ENCODE peak calls at places on chromosomes 13 and 19, in nine cellular contexts. I is HCT116; J is colonic mucosa; C is lung; L is heart left ventricle; Q is naive thymus-derived CD4-positive, alpha-beta T cell; E is breast epithelium; K is PC-3; N is adrenal gland. R is an unnamed sample. For H3K4me1 and H3K27me3, the result is how much of the 10 kb centered on the place peaks cover.

GRCh38 chr13:46586766-46587509 is 34.0 kb downstream of the LRCH1 start:
- DNase-seq in E (no peak), J (no peak), I (no peak), N (no peak), K (no peak), C (no peak), Q (no peak), L (no peak), R (no peak)

GRCh38 chr13:83372786-83373185 is 509.5 kb downstream of the SLITRK1 start:
- DNase-seq in Q (no peak), J (no peak), K (no peak), C (no peak), L (no peak), N (no peak), E (no peak), I (no peak), R (no peak)

GRCh38 chr19:5292843-5293606 is 47.6 kb downstream of the PTPRS start:
- DNase-seq in K (peak), C (peak), N (peak), I (no peak), J (peak), Q (peak), L (peak), E (peak), R (peak)

GRCh38 chr13:36328821-36329220 is 17.4 kb downstream of the SPART start:
- DNase-seq in I (no peak), E (no peak), C (no peak), N (no peak), K (no peak), L (no peak), Q (no peak), J (no peak), R (no peak)

GRCh38 chr13:36706755-36707154 is 32.9 kb downstream of the SERTM1 start:
- DNase-seq in I (no peak), L (no peak), Q (no peak), J (no peak), N (no peak), K (no peak), E (no peak), C (no peak), R (no peak)

GRCh38 chr13:33639640-33640080 is 178.3 kb upstream of the RFC3 start:
- DNase-seq in C (no peak), N (no peak), Q (no peak), I (no peak), K (peak), J (no peak), E (no peak), L (no peak), R (no peak)

GRCh38 chr19:2432131-2432848 is 4.9 kb upstream of the TIMM13 start:
- DNase-seq in E (no peak), Q (no peak), I (no peak), N (no peak), K (no peak), C (no peak), L (no peak), J (no peak), R (no peak)

GRCh38 chr19:32872391-32872790 is 2.8 kb upstream of the SLC7A9 start:
- DNase-seq in K (no peak), C (no peak), I (no peak), Q (no peak), E (no peak), L (no peak), J (no peak), N (no peak), R (no peak)

GRCh38 chr19:590396-590745 is 690 bp downstream of the HCN2 start:
- DNase-seq in C (no peak), Q (peak), J (no peak), E (no peak), I (no peak), N (no peak), K (peak), L (no peak), R (no peak)

GRCh38 chr13:38045278-38046048 is 175.9 kb upstream of the TRPC4 start:
- DNase-seq in J (no peak), Q (no peak), L (no peak), I (no peak), N (no peak), E (no peak), K (peak), C (no peak), R (peak)

GRCh38 chr13:63304497-63304896 is 1888.8 kb upstream of the PCDH20 start:
- DNase-seq in I (no peak), N (no peak), L (no peak), J (no peak), E (no peak), Q (no peak), K (no peak), C (no peak), R (no peak)

GRCh38 chr13:53112522-53112921 is 83.9 kb downstream of the OLFM4 start:
- DNase-seq in L (no peak), Q (no peak), I (no peak), K (no peak), N (no peak), C (no peak), J (no peak), E (no peak), R (no peak)

GRCh38 chr19:45716314-45717130 is 14.2 kb downstream of the FBXO46 start:
- DNase-seq in Q (no peak), I (no peak), E (peak), J (peak), N (no peak), C (no peak), L (no peak), K (peak), R (peak)

GRCh38 chr19:54136086-54136863 is 1.3 kb upstream of the CNOT3 start:
- DNase-seq in E (no peak), L (no peak), Q (no peak), J (peak), I (no peak), C (no peak), K (peak), N (no peak), R (peak)

GRCh38 chr19:55437410-55437809 is 5.7 kb downstream of the SHISA7 start:
- DNase-seq in E (no peak), J (peak), N (peak), L (peak), C (peak), Q (no peak), K (peak), I (peak), R (peak)

GRCh38 chr19:42443944-42444398 is 1.2 kb upstream of the CXCL17 start:
- DNase-seq in L (no peak), J (peak), I (no peak), Q (no peak), K (no peak), N (no peak), C (no peak), E (no peak), R (no peak)

GRCh38 chr13:59444210-59444857 is 719.4 kb downstream of the DIAPH3 start:
- DNase-seq in C (no peak), Q (no peak), J (no peak), N (no peak), L (no peak), K (no peak), E (no peak), I (no peak), R (no peak)

GRCh38 chr19:30529876-30530275 is 157.7 kb downstream of the ZNF536 start:
- DNase-seq in L (no peak), E (no peak), K (no peak), J (no peak), I (no peak), C (no peak), N (no peak), Q (no peak), R (no peak)

GRCh38 chr13:113528101-113528797 is 37.7 kb upstream of the DCUN1D2 start:
- DNase-seq in K (no peak), Q (no peak), L (no peak), E (no peak), I (no peak), J (no peak), C (no peak), N (peak), R (no peak)

GRCh38 chr19:54207908-54208783 is 7.5 kb downstream of the RPS9 start:
- DNase-seq in J (peak), C (peak), I (no peak), K (peak), Q (peak), N (peak), L (peak), E (peak), R (no peak)

GRCh38 chr13:24267801-24268200 is 41.6 kb upstream of the C1QTNF9 start:
- DNase-seq in I (no peak), N (peak), L (no peak), C (no peak), Q (no peak), J (no peak), K (no peak), E (no peak), R (no peak)

GRCh38 chr19:56491399-56491798 is 14.3 kb upstream of the ZNF667 start:
- DNase-seq in K (no peak), J (no peak), E (no peak), N (no peak), L (no peak), I (no peak), C (no peak), Q (no peak), R (no peak)

GRCh38 chr19:6674868-6675305 is 4.9 kb upstream of the TNFSF14 start:
- DNase-seq in Q (peak), K (peak), L (peak), J (peak), I (no peak), E (peak), C (peak), N (peak), R (no peak)

GRCh38 chr19:1718382-1719315 is 34.7 kb upstream of the ONECUT3 start:
- DNase-seq in C (no peak), L (no peak), E (no peak), N (no peak), J (no peak), I (no peak), K (no peak), Q (no peak), R (no peak)

GRCh38 chr13:79448413-79448812 is 32.5 kb upstream of the NDFIP2 start:
- DNase-seq in C (no peak), Q (no peak), N (no peak), E (no peak), J (no peak), K (no peak), I (no peak), L (no peak), R (no peak)

GRCh38 chr13:61413572-61413971 is 2.1 kb downstream of the PCDH20 start:
- DNase-seq in J (no peak), Q (no peak), L (no peak), E (no peak), K (no peak), I (no peak), C (no peak), N (no peak), R (peak)

GRCh38 chr13:48990900-48991299 is 15.2 kb downstream of the FNDC3A start:
- DNase-seq in C (no peak), Q (no peak), J (no peak), N (no peak), K (no peak), E (no peak), I (no peak), L (no peak), R (no peak)

GRCh38 chr13:45492538-45492937 is 27.8 kb downstream of the COG3 start:
- DNase-seq in C (no peak), N (no peak), K (no peak), E (no peak), I (no peak), J (no peak), L (no peak), Q (no peak), R (no peak)

GRCh38 chr13:109917422-109917821 is 131.0 kb upstream of the IRS2 start:
- DNase-seq in Q (no peak), E (no peak), C (no peak), J (no peak), N (no peak), K (no peak), L (no peak), I (no peak), R (no peak)

GRCh38 chr19:44666852-44667251 is 4.4 kb upstream of the CEACAM19 start:
- DNase-seq in J (no peak), E (no peak), C (no peak), I (no peak), Q (no peak), L (no peak), N (no peak), K (no peak), R (no peak)
- H3K4me1 ChIP-seq in J (under half), E (under half), C (under half), I (under half), Q (under half), L (under half), N (under half), K (under half), R (under half)

GRCh38 chr13:99968521-99969367 is 2.8 kb downstream of the ZIC5 start:
- DNase-seq in J (peak), C (no peak), Q (no peak), I (no peak), L (no peak), E (no peak), N (peak), K (no peak), R (peak)
- H3K27me3 ChIP-seq in J (half or more), C (under half), Q (half or more), I (under half), L (half or more), E (half or more), N (half or more), K (half or more), R (under half)

GRCh38 chr13:50126378-50127016 is 111.3 kb downstream of the KCNRG start:
- DNase-seq in N (no peak), K (peak), C (no peak), Q (no peak), L (no peak), E (no peak), I (no peak), J (peak), R (no peak)

GRCh38 chr13:50127726-50128291 is 112.6 kb downstream of the KCNRG start:
- DNase-seq in K (no peak), Q (no peak), C (no peak), N (no peak), I (no peak), J (peak), L (no peak), E (no peak), R (no peak)

GRCh38 chr13:50125556-50126377 is 110.5 kb downstream of the KCNRG start:
- DNase-seq in J (peak), I (peak), L (peak), K (peak), Q (peak), C (peak), E (peak), N (peak), R (peak)

GRCh38 chr13:50128406-50129048 is 113.3 kb downstream of the KCNRG start:
- DNase-seq in K (no peak), J (no peak), Q (no peak), E (no peak), N (no peak), L (no peak), C (no peak), I (no peak), R (no peak)

GRCh38 chr13:50127017-50127725 is 111.9 kb downstream of the KCNRG start:
- DNase-seq in I (no peak), K (no peak), Q (peak), C (no peak), E (no peak), J (peak), N (peak), L (peak), R (no peak)
- H3K4me3 ChIP-seq in I (no peak), K (no peak), Q (peak), C (peak), E (peak), J (peak), N (no peak), L (peak), R (no peak)

GRCh38 chr19:46963093-46963734 is 56.4 kb upstream of the NPAS1 start:
- DNase-seq in Q (no peak), E (no peak), K (peak), J (no peak), L (no peak), C (no peak), I (no peak), N (no peak), R (no peak)

GRCh38 chr19:46958542-46958941 is 61.1 kb upstream of the NPAS1 start:
- DNase-seq in L (no peak), Q (no peak), K (no peak), I (no peak), E (no peak), J (no peak), C (no peak), N (no peak), R (no peak)

GRCh38 chr19:46959962-46960556 is 59.6 kb upstream of the NPAS1 start:
- DNase-seq in C (no peak), L (no peak), N (no peak), K (peak), J (no peak), E (no peak), I (no peak), Q (no peak), R (no peak)

GRCh38 chr19:46967578-46968018 is 52.0 kb upstream of the NPAS1 start:
- DNase-seq in Q (no peak), L (peak), K (no peak), I (no peak), C (no peak), N (peak), E (peak), J (peak), R (no peak)

DNA sequence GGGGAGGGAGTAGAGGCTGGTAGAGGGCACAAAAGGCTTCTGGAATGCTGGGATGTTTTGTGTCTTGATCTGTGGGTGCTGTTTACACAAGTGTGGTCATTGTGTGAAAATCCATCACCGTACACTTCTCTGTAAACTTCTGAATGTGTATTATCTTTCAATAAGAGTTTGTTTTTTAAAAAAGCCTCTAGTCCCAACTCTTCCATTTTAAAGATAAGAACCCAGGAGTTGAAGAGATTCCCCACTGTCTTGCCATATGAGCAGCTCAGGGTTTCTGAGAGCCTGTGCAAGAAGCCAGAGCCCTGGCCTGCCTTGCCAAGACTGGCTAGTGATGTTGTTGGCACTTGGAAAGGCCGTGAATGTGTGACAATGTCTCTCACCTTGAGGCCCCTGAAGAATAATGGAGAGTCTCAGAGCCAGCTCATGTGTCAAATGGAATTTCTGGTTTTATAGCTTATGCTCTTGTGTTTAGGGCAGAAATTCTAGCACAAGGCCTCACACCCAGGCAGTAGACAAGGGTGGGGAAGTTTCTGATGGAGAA is 57.5 kb upstream of the NPAS1 start:
- DNase-seq in Q (no peak), E (no peak), L (no peak), J (no peak), C (no peak), K (no peak), I (no peak), N (no peak), R (no peak)
- H3K4me1 ChIP-seq in Q (under half), E (under half), L (under half), J (under half), C (under half), K (under half), I (under half), N (under half), R (under half)

DNA sequence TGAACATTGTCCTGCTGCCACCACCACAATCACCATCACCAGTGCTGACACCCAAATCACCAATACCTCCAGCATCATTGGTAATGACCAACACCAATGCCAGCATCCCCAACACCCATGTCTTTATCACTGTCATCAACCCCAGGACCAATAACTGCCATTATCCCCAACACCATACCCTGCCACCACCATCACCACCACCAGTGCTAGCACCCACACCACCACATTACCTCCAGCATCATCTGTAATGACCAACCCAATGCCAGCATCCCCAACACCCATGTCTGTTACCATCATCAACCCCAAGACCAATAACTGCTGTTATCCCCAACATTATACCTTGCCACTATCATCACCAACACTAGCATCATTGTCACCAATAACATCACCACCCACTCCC is 2.6 kb downstream of the LGI4 start:
- DNase-seq in J (no peak), E (no peak), C (no peak), N (no peak), K (no peak), L (no peak), Q (no peak), I (no peak), R (no peak)
- H3K27me3 ChIP-seq in J (under half), E (under half), C (under half), N (under half), K (under half), L (under half), Q (under half), I (under half), R (under half)

GRCh38 chr13:69551193-69551592 is 556.4 kb upstream of the ATXN8OS start:
- DNase-seq in I (no peak), J (no peak), E (no peak), N (no peak), Q (no peak), L (no peak), K (no peak), C (no peak), R (no peak)
- H3K4me3 ChIP-seq in I (no peak), J (no peak), E (no peak), N (no peak), Q (no peak), L (no peak), K (no peak), C (no peak), R (no peak)

GRCh38 chr13:99687728-99688397 is 186.6 kb downstream of the TM9SF2 start:
- DNase-seq in J (no peak), L (no peak), K (no peak), E (no peak), Q (no peak), N (no peak), I (no peak), C (no peak), R (no peak)
- H3K4me1 ChIP-seq in J (under half), L (under half), K (under half), E (under half), Q (under half), N (under half), I (under half), C (under half), R (under half)

DNA sequence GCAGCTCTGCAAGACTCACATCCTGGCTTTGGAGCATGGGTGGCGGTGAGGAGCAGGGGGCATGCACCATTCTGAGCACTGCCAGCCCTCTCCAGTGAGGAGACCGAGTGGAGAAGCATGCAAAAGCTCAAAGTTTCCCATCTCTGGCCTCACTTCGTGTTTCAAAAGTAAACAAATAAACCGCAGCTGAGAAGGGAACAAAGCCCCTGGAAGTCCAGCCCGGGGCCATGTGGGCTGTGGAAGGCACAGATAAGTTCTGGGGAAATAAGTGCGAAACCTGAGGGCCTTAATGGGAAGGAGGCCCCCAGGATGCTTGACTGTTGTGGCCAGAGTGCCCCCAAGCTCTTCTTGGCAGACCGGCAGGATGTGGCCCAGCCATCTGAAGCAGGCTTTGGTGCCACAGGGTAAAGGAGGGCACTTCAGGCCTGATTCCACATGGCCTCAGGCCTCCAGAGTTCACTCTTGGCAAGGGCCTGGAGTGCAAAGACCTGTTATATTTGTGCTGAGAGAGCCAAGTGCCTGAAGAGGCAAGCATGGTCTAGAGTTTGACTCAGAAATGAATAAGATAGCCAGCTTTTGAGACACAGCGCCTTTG is 1.2 kb downstream of the MEDAG start:
- DNase-seq in E (no peak), K (no peak), N (no peak), C (no peak), J (no peak), L (no peak), Q (no peak), I (no peak), R (no peak)
- H3K27me3 ChIP-seq in E (under half), K (half or more), N (under half), C (under half), J (under half), L (under half), Q (under half), I (under half), R (under half)

GRCh38 chr13:97339989-97340361 is 94.0 kb upstream of the RAP2A start:
- DNase-seq in C (no peak), N (no peak), E (no peak), L (no peak), K (no peak), I (no peak), J (no peak), Q (no peak), R (no peak)
- H3K4me3 ChIP-seq in C (no peak), N (no peak), E (no peak), L (no peak), K (no peak), I (no peak), J (no peak), Q (no peak), R (no peak)

DNA sequence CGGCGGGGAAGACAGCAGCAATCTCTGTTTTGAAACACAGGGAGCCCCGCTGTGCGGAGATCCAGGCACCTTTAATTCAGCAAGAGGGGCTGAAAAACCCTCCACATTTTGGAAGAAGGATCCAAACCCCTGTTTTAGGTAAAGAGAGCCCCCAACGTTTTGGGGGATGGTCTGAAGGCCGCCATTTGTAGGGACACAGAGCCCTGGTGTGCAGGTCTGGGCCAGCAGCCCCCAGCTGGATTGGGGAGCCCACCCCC is 3.5 kb upstream of the HOOK2 start:
- DNase-seq in C (no peak), N (no peak), K (no peak), I (no peak), Q (no peak), J (no peak), E (no peak), L (no peak), R (no peak)
- H3K4me1 ChIP-seq in C (under half), N (under half), K (under half), I (half or more), Q (under half), J (under half), E (under half), L (under half), R (under half)

R was measured in HAP-1.